ENCODE peak calls at places on chromosome 3, in five cellular contexts. M is sigmoid colon, T is SJSA1, K is esophagus squamous epithelium, F is body of pancreas. G is an unnamed sample.

GRCh38 chr3:50600841-50601591 is 10.6 kb downstream of the CISH start:
- DNase-seq in K (no peak), M (peak; percentile 99), F (peak; percentile 98), T (peak; percentile 70), G (peak; percentile 68)

GRCh38 chr3:18349197-18349798 is 75.8 kb downstream of the SATB1 start:
- DNase-seq in F (no peak), M (no peak), T (no peak), K (no peak), G (no peak)

GRCh38 chr3:73365756-73366397 is 258.9 kb downstream of the PDZRN3 start:
- DNase-seq in F (peak; percentile 36), T (no peak), K (no peak), M (peak; percentile 94), G (no peak)

GRCh38 chr3:120763601-120764000 is 21.1 kb downstream of the GTF2E1 start:
- DNase-seq in K (no peak), F (no peak), M (no peak), T (no peak), G (no peak)

GRCh38 chr3:12445523-12446240 is 38.6 kb upstream of the TSEN2 start:
- DNase-seq in T (no peak), K (no peak), M (peak; percentile 56), F (no peak), G (no peak)

GRCh38 chr3:167940241-167940640 is 155.5 kb downstream of the GOLIM4 start:
- DNase-seq in M (no peak), T (no peak), K (no peak), F (no peak), G (no peak)

GRCh38 chr3:170049146-170050000 is 11.6 kb downstream of the GPR160 start:
- DNase-seq in K (no peak), F (peak; percentile 95), T (no peak), M (no peak), G (no peak)

GRCh38 chr3:88033806-88034205 is 25.0 kb downstream of the CGGBP1 start:
- DNase-seq in M (no peak), T (no peak), F (no peak), K (no peak), G (no peak)

GRCh38 chr3:69791919-69792399 is 52.7 kb downstream of the MITF start:
- DNase-seq in F (no peak), M (no peak), T (no peak), K (no peak), G (no peak)

GRCh38 chr3:184602406-184603155 is 41.0 kb downstream of the EPHB3 start:
- DNase-seq in F (no peak), M (peak; percentile 70), K (no peak), T (no peak), G (no peak)

GRCh38 chr3:78906245-78906644 is 861.6 kb downstream of the ROBO1 start:
- DNase-seq in F (no peak), K (no peak), T (no peak), M (no peak), G (no peak)

GRCh38 chr3:13266651-13267347 is 153.3 kb downstream of the NUP210 start:
- DNase-seq in M (no peak), F (no peak), K (no peak), T (no peak), G (no peak)

GRCh38 chr3:24110051-24110450 is 165.0 kb downstream of the NR1D2 start:
- DNase-seq in M (no peak), F (no peak), K (no peak), T (no peak), G (no peak)

GRCh38 chr3:79521221-79521848 is 246.5 kb downstream of the ROBO1 start:
- DNase-seq in T (no peak), M (no peak), K (no peak), F (no peak), G (peak; percentile 73)

GRCh38 chr3:31592764-31593163 is 60.0 kb downstream of the STT3B start:
- DNase-seq in F (no peak), K (no peak), T (no peak), M (no peak), G (no peak)

GRCh38 chr3:159643406-159643805 is 345.2 kb upstream of the IL12A start:
- DNase-seq in F (no peak), M (no peak), T (no peak), K (no peak), G (no peak)

GRCh38 chr3:17945018-17945798 is 202.8 kb upstream of the TBC1D5 start:
- DNase-seq in K (no peak), M (no peak), T (no peak), F (no peak), G (no peak)

GRCh38 chr3:114892880-114893279 is 254.2 kb downstream of the ZBTB20 start:
- DNase-seq in K (no peak), F (peak; percentile 30), T (no peak), M (no peak), G (no peak)

GRCh38 chr3:12947504-12948369 is 106.4 kb upstream of the RPL32 start:
- DNase-seq in F (no peak), T (no peak), K (no peak), M (peak; percentile 77), G (peak; percentile 65)

GRCh38 chr3:72820405-72820804 is 27.8 kb downstream of the SHQ1 start:
- DNase-seq in T (no peak), M (no peak), F (peak; percentile 70), K (no peak), G (peak; percentile 65)

GRCh38 chr3:65856907-65857306 is 181.8 kb downstream of the MAGI1 start:
- DNase-seq in M (no peak), K (no peak), F (peak; percentile 20), T (no peak), G (no peak)

GRCh38 chr3:117871934-117872333 is 1162.4 kb downstream of the TUSC7 start:
- DNase-seq in F (no peak), M (no peak), T (no peak), K (no peak), G (no peak)

GRCh38 chr3:136008221-136008620 is 42.7 kb downstream of the PPP2R3A start:
- DNase-seq in T (no peak), M (no peak), F (no peak), K (no peak), G (no peak)

GRCh38 chr3:86208782-86209181 is 782.2 kb downstream of the VGLL3 start:
- DNase-seq in M (no peak), T (no peak), K (no peak), F (no peak), G (no peak)

GRCh38 chr3:129161860-129162271 is 1.0 kb upstream of the ISY1 start:
- DNase-seq in K (no peak), M (no peak), F (peak; percentile 24), T (no peak), G (peak; percentile 25)

GRCh38 chr3:141275973-141276372 is 44.3 kb downstream of the PXYLP1 start:
- DNase-seq in K (no peak), T (no peak), F (no peak), M (no peak), G (no peak)

GRCh38 chr3:194587438-194587931 is 45.7 kb downstream of the TMEM44 start:
- DNase-seq in M (no peak), F (no peak), K (no peak), T (no peak), G (no peak)

GRCh38 chr3:106212658-106213222 is 343.9 kb upstream of the CBLB start:
- DNase-seq in F (no peak), K (no peak), M (no peak), T (no peak), G (no peak)

GRCh38 chr3:138230525-138230924 is 43.4 kb downstream of the ARMC8 start:
- DNase-seq in M (no peak), F (no peak), T (no peak), K (no peak), G (no peak)

GRCh38 chr3:114155370-114155821 is 23.5 kb downstream of the DRD3 start:
- DNase-seq in K (no peak), F (no peak), T (no peak), M (no peak), G (peak; percentile 64)

GRCh38 chr3:141482250-141482937 is 4.4 kb upstream of the RASA2 start:
- DNase-seq in F (no peak), M (no peak), K (no peak), T (peak; percentile 67), G (peak; percentile 50)

GRCh38 chr3:183275418-183275817 is 22.4 kb downstream of the B3GNT5 start:
- DNase-seq in M (no peak), F (peak; percentile 38), K (no peak), T (no peak), G (peak; percentile 48)

DNA sequence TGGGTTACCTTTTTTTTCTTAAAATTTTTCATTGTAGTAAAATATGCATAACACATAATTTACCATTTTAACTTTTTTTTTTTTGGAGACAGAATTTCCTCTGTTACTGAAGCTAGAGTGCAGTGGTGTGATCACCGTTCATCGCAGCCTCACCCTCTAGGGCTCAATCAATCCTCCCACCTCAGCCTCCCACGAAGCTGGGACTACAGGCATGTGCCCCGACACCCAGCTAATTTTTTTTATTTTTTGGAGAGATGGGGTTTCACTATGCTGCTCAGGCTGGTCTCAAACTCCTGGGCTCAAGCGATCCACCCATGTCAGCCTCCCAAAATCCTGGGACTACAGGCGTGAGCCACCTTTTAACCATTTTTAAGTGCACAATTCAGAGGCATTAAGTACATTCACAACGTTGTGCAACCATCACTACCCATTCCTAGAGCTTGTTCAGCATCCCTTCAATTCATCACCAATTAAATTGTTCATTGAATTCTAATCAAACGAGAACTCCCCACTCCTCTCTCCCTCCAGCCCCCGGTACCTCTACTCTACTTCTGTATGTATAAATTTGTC is 44.6 kb downstream of the BHLHE40 start:
- DNase-seq in M (peak; percentile 45), K (no peak), T (no peak), F (no peak), G (no peak)
- H3K27ac ChIP-seq in M (peak overlapping the region; percentile 56), K (peak overlapping the region; percentile 42), T (peak overlapping the region; percentile 84), F (no peak overlapping the region), G (no peak overlapping the region)

GRCh38 chr3:5133239-5133638 is 11.1 kb downstream of the ARL8B start:
- DNase-seq in M (no peak), K (no peak), F (no peak), T (no peak), G (no peak)

GRCh38 chr3:5133689-5134088 is 11.6 kb downstream of the ARL8B start:
- DNase-seq in M (no peak), F (peak; percentile 16), T (no peak), K (no peak), G (no peak)

GRCh38 chr3:5136619-5137429 is 14.7 kb downstream of the ARL8B start:
- DNase-seq in F (no peak), K (no peak), T (no peak), M (no peak), G (peak; percentile 53)

GRCh38 chr3:5138214-5138981 is 16.3 kb downstream of the ARL8B start:
- DNase-seq in T (no peak), M (no peak), F (no peak), K (no peak), G (no peak)

DNA sequence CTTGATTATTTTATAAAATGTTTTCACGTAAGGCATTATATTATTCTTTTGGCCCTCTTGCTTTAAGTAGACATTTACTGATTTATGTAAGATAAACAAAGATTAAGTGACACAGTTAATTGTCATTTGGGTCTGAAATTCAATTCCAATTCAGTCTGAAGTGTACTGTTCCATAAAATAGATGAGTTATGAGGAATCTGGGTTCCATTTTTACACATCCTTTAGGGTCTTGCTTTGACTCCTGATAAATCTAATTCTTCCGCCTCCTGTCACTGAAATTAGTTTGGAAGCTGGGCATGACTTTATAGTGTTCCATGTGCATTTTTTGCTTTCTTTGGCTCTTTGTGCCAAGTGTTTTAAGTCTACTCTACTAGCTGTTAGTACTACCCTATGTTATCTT is 14.1 kb downstream of the ARL8B start:
- DNase-seq in T (no peak), K (no peak), M (no peak), F (no peak), G (no peak)
- H3K4me1 ChIP-seq in T (peaks cover 12% of the 10 kb centered on the region), K (peaks cover 44% of the 10 kb centered on the region), M (peaks cover 75% of the 10 kb centered on the region), F (peaks cover 64% of the 10 kb centered on the region), G (peaks cover 7% of the 10 kb centered on the region)

GRCh38 chr3:157282261-157283191 is 122.6 kb upstream of the CCNL1 start:
- DNase-seq in T (no peak), K (no peak), M (peak; percentile 83), F (peak; percentile 16), G (peak; percentile 78)
- H3K27ac ChIP-seq in T (no peak overlapping the region), K (peak overlapping the region; percentile 23), M (peak overlapping the region; percentile 2), F (no peak overlapping the region), G (peak overlapping the region; percentile 74)

GRCh38 chr3:71430941-71431552 is 152.5 kb downstream of the FOXP1 start:
- DNase-seq in F (no peak), M (no peak), K (no peak), T (no peak), G (no peak)
- H3K4me1 ChIP-seq in F (peaks cover 14% of the 10 kb centered on the region), M (peaks cover 46% of the 10 kb centered on the region), K (peaks cover 36% of the 10 kb centered on the region), T (peaks cover 13% of the 10 kb centered on the region), G (no peaks in the 10 kb centered on the region)